ENCODE peak calls at places on chromosomes 12 and 14, in eight cellular contexts. Q, X, W, I, Y, K, O and R are unnamed samples.

GRCh38 chr12:89051065-89051677 is 301.1 kb downstream of the DUSP6 start:
- DNase-seq in Y (peak; percentile 70), K (peak; percentile 22), Q (no peak), X (peak; percentile 78), I (peak; percentile 8), W (no peak), O (no peak), R (no peak)

GRCh38 chr12:56160160-56160763 is 2.1 kb downstream of the MYL6 start:
- DNase-seq in Q (no peak), W (peak; percentile 86), K (no peak), X (peak; percentile 35), O (no peak), I (no peak), Y (peak; percentile 52), R (no peak)

GRCh38 chr12:46266382-46266791 is 2.5 kb downstream of the SLC38A1 start:
- DNase-seq in X (peak; percentile 61), Y (peak; percentile 31), W (no peak), K (no peak), I (peak; percentile 17), Q (no peak), O (peak; percentile 31), R (no peak)

GRCh38 chr12:115870021-115870420 is 407.5 kb downstream of the MED13L start:
- DNase-seq in Y (no peak), K (no peak), O (no peak), X (no peak), W (no peak), Q (no peak), I (peak; percentile 52), R (no peak)

GRCh38 chr12:19867970-19868369 is 428.7 kb downstream of the AEBP2 start:
- DNase-seq in Y (no peak), Q (no peak), I (no peak), O (no peak), X (no peak), K (no peak), W (no peak), R (no peak)

GRCh38 chr12:11981174-11981733 is 89.5 kb upstream of the BCL2L14 start:
- DNase-seq in O (no peak), Q (no peak), K (no peak), X (no peak), W (no peak), I (no peak), Y (no peak), R (no peak)

GRCh38 chr12:108854453-108855283 is 2.7 kb downstream of the SSH1 start:
- DNase-seq in Q (no peak), Y (peak; percentile 97), X (peak; percentile 100), K (peak; percentile 47), W (peak; percentile 72), I (no peak), O (peak; percentile 74), R (peak; percentile 66)

GRCh38 chr12:87806310-87806709 is 222.9 kb downstream of the C12orf50 start:
- DNase-seq in X (no peak), I (no peak), Y (no peak), W (no peak), O (no peak), Q (no peak), K (no peak), R (no peak)

GRCh38 chr12:108637222-108637621 is 3.5 kb upstream of the SELPLG start:
- DNase-seq in Y (no peak), X (no peak), O (no peak), Q (no peak), K (no peak), W (peak; percentile 63), I (no peak), R (no peak)

GRCh38 chr12:90515199-90516175 is 439.5 kb downstream of the CCER1 start:
- DNase-seq in O (no peak), X (peak; percentile 56), W (no peak), Q (no peak), K (no peak), I (no peak), Y (peak; percentile 0), R (no peak)

GRCh38 chr14:35883677-35884293 is 57.6 kb downstream of the BRMS1L start:
- DNase-seq in K (no peak), O (no peak), Y (peak; percentile 18), I (peak; percentile 21), Q (no peak), W (no peak), X (peak; percentile 18), R (no peak)

GRCh38 chr14:89540830-89541470 is 123.9 kb upstream of the FOXN3 start:
- DNase-seq in W (no peak), I (no peak), O (no peak), Q (no peak), X (peak; percentile 95), Y (peak; percentile 89), K (no peak), R (no peak)

GRCh38 chr14:77139540-77140342 is 1.9 kb downstream of the ZDHHC22 start:
- DNase-seq in K (no peak), Y (no peak), I (peak; percentile 73), W (peak; percentile 82), X (no peak), O (no peak), Q (no peak), R (no peak)

GRCh38 chr12:93279849-93280412 is 97.8 kb upstream of the NUDT4 start:
- DNase-seq in O (no peak), I (no peak), W (no peak), Q (no peak), K (no peak), X (peak; percentile 37), Y (peak; percentile 5), R (no peak)

GRCh38 chr12:19575307-19576243 is 136.3 kb downstream of the AEBP2 start:
- DNase-seq in I (no peak), Q (peak; percentile 13), K (peak; percentile 78), Y (peak; percentile 72), W (no peak), O (peak; percentile 63), X (peak; percentile 74), R (no peak)

GRCh38 chr14:22836301-22837058 is at the start of gene MMP14:
- DNase-seq in X (peak; percentile 89), W (peak; percentile 79), O (peak; percentile 93), Y (peak; percentile 72), K (peak; percentile 82), I (no peak), Q (peak; percentile 86), R (peak; percentile 77)

GRCh38 chr12:64681200-64682052 is 71.1 kb downstream of the RASSF3 start:
- DNase-seq in X (no peak), O (no peak), W (no peak), K (no peak), I (no peak), Y (no peak), Q (peak; percentile 53), R (no peak)

GRCh38 chr12:64678835-64679234 is 68.5 kb downstream of the RASSF3 start:
- DNase-seq in X (no peak), I (no peak), Y (no peak), Q (no peak), W (no peak), K (no peak), O (no peak), R (no peak)

GRCh38 chr12:64679487-64679983 is 69.2 kb downstream of the RASSF3 start:
- DNase-seq in Y (peak; percentile 73), W (peak; percentile 83), Q (peak; percentile 41), O (peak; percentile 87), I (no peak), K (peak; percentile 66), X (peak; percentile 65), R (peak; percentile 82)

GRCh38 chr12:64678248-64678647 is 68.0 kb downstream of the RASSF3 start:
- DNase-seq in Y (no peak), Q (no peak), O (no peak), X (no peak), K (no peak), W (no peak), I (no peak), R (no peak)

DNA sequence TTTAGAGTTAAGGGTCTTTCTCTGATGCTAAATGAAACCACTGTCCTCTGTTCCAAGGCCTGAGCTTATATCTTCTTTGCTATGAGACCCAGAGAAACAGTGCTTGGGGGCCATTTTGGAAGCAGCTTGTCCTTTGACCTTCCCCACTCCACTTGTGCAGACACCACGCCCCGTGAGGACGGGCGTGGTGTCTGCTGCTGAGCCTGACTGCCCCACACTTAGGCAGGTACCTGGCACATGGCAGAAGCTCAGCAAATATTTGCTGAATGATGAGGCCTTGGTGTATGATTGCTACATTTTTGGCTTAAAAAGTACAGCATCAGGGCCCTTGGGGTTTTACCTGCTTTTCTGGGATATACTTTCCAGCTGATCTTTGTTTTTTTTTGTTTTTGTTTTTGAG is 69.9 kb downstream of the RASSF3 start:
- DNase-seq in K (no peak), X (no peak), I (no peak), O (no peak), Q (no peak), Y (no peak), W (no peak), R (no peak)
- H3K27ac ChIP-seq in K (peak overlapping the region; percentile 81), X (no peak overlapping the region), I (no peak overlapping the region), O (peak overlapping the region; percentile 88), Q (peak overlapping the region; percentile 36), Y (peak overlapping the region; percentile 51), W (peak overlapping the region; percentile 89), R (peak overlapping the region; percentile 92)

GRCh38 chr12:865614-866013 is 83.9 kb downstream of the RAD52 start:
- DNase-seq in Y (no peak), X (no peak), W (no peak), O (no peak), Q (no peak), K (no peak), I (no peak), R (no peak)
- H3K36me3 ChIP-seq in Y (peaks cover 30% of the 10 kb centered on the region), X (peaks cover 32% of the 10 kb centered on the region), W (peaks cover 100% of the 10 kb centered on the region), O (peaks cover 72% of the 10 kb centered on the region), Q (no peaks in the 10 kb centered on the region), K (no peaks in the 10 kb centered on the region), I (peaks cover 70% of the 10 kb centered on the region), R (peaks cover 27% of the 10 kb centered on the region)

GRCh38 chr14:96633096-96633495 is 130.9 kb downstream of the PAPOLA start:
- DNase-seq in W (no peak), O (no peak), X (no peak), K (no peak), Y (no peak), Q (no peak), I (no peak), R (no peak)
- TF ChIP-seq CTCF in W (no peak), O (no peak), X (no peak), K (no peak), Y (no peak), Q (no peak), I (no peak), R (no peak)

GRCh38 chr12:68075416-68075815 is 84.1 kb downstream of the IFNG start:
- DNase-seq in X (no peak), I (no peak), W (no peak), K (no peak), Y (no peak), Q (no peak), O (no peak), R (no peak)

GRCh38 chr12:68078737-68079136 is 80.8 kb downstream of the IFNG start:
- DNase-seq in I (no peak), O (no peak), W (no peak), Y (no peak), X (no peak), Q (no peak), K (no peak), R (no peak)

GRCh38 chr12:68081561-68081960 is 78.0 kb downstream of the IFNG start:
- DNase-seq in Y (no peak), K (no peak), O (no peak), W (no peak), I (no peak), X (no peak), Q (no peak), R (no peak)

GRCh38 chr12:68086019-68086603 is 73.4 kb downstream of the IFNG start:
- DNase-seq in X (no peak), Y (no peak), K (no peak), Q (no peak), O (no peak), I (no peak), W (no peak), R (no peak)

GRCh38 chr12:68080577-68080976 is 79.0 kb downstream of the IFNG start:
- DNase-seq in Q (no peak), X (no peak), I (no peak), K (no peak), Y (no peak), W (no peak), O (no peak), R (no peak)
- H3K27ac ChIP-seq in Q (no peak overlapping the region), X (no peak overlapping the region), I (no peak overlapping the region), K (no peak overlapping the region), Y (no peak overlapping the region), W (no peak overlapping the region), O (no peak overlapping the region), R (no peak overlapping the region)